ENCODE peak calls at places on chromosomes 1 and 21, in five cellular contexts. I is trophoblast cell, V is H9, Y is mesenchymal stem cell, S is H1. M is an unnamed sample.

GRCh38 chr21:34684174-34684876 is 15.5 kb downstream of the CLIC6 start:
- DNase-seq in I (no peak), V (no peak), Y (no peak), S (no peak), M (no peak)

GRCh38 chr1:41609166-41609883 is 124.8 kb upstream of the EDN2 start:
- DNase-seq in I (no peak), V (no peak), Y (no peak), S (no peak), M (no peak)

GRCh38 chr1:19734472-19734999 is 65.2 kb downstream of the TMCO4 start:
- DNase-seq in I (no peak), V (no peak), Y (no peak), S (no peak), M (no peak)

GRCh38 chr21:34606621-34607020 is 8.3 kb downstream of the RCAN1 start:
- DNase-seq in I (no peak), V (no peak), Y (no peak), S (no peak), M (no peak)

GRCh38 chr1:94551449-94551848 is 9.9 kb upstream of the F3 start:
- DNase-seq in I (no peak), V (no peak), Y (no peak), S (no peak), M (no peak)

GRCh38 chr1:152580433-152580832 is at the start of gene LCE3D:
- DNase-seq in I (peak; percentile 13), V (no peak), Y (no peak), S (no peak), M (no peak)

GRCh38 chr1:224615861-224616760 is at the start of gene CNIH3:
- DNase-seq in I (peak; percentile 40), V (peak; percentile 90), Y (peak; percentile 55), S (peak; percentile 53), M (peak; percentile 70)

GRCh38 chr1:161367684-161368398 is at the start of gene CFAP126:
- DNase-seq in I (peak; percentile 88), V (peak; percentile 85), Y (peak; percentile 80), S (no peak), M (no peak)

GRCh38 chr1:205588691-205589445 is 42.9 kb downstream of the ELK4 start:
- DNase-seq in I (no peak), V (peak; percentile 78), Y (peak; percentile 60), S (peak; percentile 31), M (no peak)

GRCh38 chr21:32392880-32393676 is at the start of gene URB1:
- DNase-seq in I (peak; percentile 92), V (peak; percentile 93), Y (peak; percentile 66), S (peak; percentile 34), M (peak; percentile 43)

GRCh38 chr1:46285730-46286477 is 17.5 kb downstream of the LRRC41 start:
- DNase-seq in I (no peak), V (peak; percentile 50), Y (no peak), S (peak; percentile 25), M (no peak)

GRCh38 chr1:210074904-210075303 is 136.9 kb downstream of the SYT14 start:
- DNase-seq in I (no peak), V (no peak), Y (no peak), S (no peak), M (no peak)

GRCh38 chr1:214648776-214649175 is 45.8 kb downstream of the CENPF start:
- DNase-seq in I (no peak), V (no peak), Y (no peak), S (no peak), M (no peak)

GRCh38 chr1:19484338-19484792 is 974 bp downstream of the CAPZB start:
- DNase-seq in I (peak; percentile 16), V (peak; percentile 48), Y (no peak), S (no peak), M (no peak)

GRCh38 chr1:207644479-207644851 is 468 bp upstream of the CR1L start:
- DNase-seq in I (no peak), V (no peak), Y (no peak), S (no peak), M (no peak)
- H3K9ac ChIP-seq in I (no peak overlapping the region), V (no peak overlapping the region), Y (peak overlapping the region; percentile 38), S (no peak overlapping the region), M (no peak overlapping the region)

GRCh38 chr1:167837334-167837733 is 76.6 kb downstream of the ADCY10 start:
- DNase-seq in I (no peak), V (no peak), Y (no peak), S (no peak), M (no peak)

GRCh38 chr1:167836197-167836596 is 77.7 kb downstream of the ADCY10 start:
- DNase-seq in I (peak; percentile 80), V (no peak), Y (no peak), S (no peak), M (no peak)

GRCh38 chr1:167839009-167839408 is 74.9 kb downstream of the ADCY10 start:
- DNase-seq in I (peak; percentile 24), V (no peak), Y (no peak), S (no peak), M (no peak)

GRCh38 chr1:167842872-167843271 is 71.1 kb downstream of the ADCY10 start:
- DNase-seq in I (no peak), V (no peak), Y (no peak), S (no peak), M (no peak)

DNA sequence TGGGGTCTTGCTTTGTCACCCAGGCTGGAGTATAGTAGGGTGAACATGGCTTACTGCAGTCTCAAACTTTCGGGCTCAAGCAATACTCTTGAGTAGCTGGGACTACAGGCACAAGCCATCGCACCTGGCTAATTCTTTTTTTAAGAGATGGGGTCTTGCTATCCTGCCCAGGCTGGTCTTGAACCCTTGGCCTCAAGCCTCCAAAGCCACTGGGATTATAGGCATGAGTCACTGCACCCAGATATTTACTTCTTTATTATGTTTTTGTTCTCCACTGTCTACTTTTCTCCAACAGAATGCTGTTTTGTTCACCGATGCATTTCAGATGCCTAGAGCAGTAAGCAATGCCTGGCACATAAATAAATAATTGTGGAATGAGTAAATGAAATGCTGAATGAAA is 72.4 kb downstream of the ADCY10 start:
- DNase-seq in I (no peak), V (no peak), Y (no peak), S (no peak), M (no peak)
- H2BK12ac ChIP-seq in I (no peak overlapping the region), V (no peak overlapping the region), Y (no peak overlapping the region), S (no peak overlapping the region), M (no peak overlapping the region)

GRCh38 chr1:51576923-51577322 is 40.0 kb upstream of the OSBPL9 start:
- DNase-seq in I (no peak), V (no peak), Y (no peak), S (no peak), M (no peak)

GRCh38 chr1:51574796-51575195 is 42.1 kb upstream of the OSBPL9 start:
- DNase-seq in I (no peak), V (no peak), Y (no peak), S (no peak), M (no peak)

GRCh38 chr1:51578383-51579109 is 38.3 kb upstream of the OSBPL9 start:
- DNase-seq in I (no peak), V (no peak), Y (no peak), S (no peak), M (no peak)

GRCh38 chr1:51576085-51576444 is 40.8 kb upstream of the OSBPL9 start:
- DNase-seq in I (no peak), V (no peak), Y (no peak), S (no peak), M (no peak)

GRCh38 chr1:51575406-51576084 is 41.3 kb upstream of the OSBPL9 start:
- DNase-seq in I (no peak), V (no peak), Y (peak; percentile 57), S (no peak), M (no peak)
- H3K9ac ChIP-seq in I (no peak overlapping the region), V (no peak overlapping the region), Y (no peak overlapping the region), S (no peak overlapping the region), M (no peak overlapping the region)

DNA sequence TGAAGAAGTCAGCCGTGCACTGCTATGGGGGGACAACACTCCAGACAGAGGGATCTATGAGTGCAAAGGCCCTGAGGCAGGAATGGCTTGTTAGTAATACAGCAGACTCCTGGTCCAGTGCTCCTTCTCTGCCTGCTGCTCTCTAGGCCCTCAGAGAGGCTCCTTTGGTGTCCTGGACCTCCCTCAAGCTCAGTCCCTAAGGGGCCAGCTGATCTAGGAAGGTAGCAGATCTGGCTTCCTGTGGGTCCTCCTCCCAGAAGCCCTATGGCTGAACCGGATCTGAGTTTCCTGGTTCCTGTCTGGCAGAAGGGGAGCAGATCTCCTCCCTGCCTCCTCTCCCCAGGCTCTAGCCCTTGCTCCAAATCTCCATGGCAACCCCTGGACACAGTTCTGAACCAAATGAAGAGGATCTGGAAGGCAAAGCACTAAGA is at the start of gene LDLRAD2:
- DNase-seq in I (peak; percentile 38), V (no peak), Y (peak; percentile 44), S (no peak), M (no peak)
- H2BK12ac ChIP-seq in I (no peak within 1 kb of the TSS), V (no peak within 1 kb of the TSS), Y (no peak within 1 kb of the TSS), S (no peak within 1 kb of the TSS), M (no peak within 1 kb of the TSS)

DNA sequence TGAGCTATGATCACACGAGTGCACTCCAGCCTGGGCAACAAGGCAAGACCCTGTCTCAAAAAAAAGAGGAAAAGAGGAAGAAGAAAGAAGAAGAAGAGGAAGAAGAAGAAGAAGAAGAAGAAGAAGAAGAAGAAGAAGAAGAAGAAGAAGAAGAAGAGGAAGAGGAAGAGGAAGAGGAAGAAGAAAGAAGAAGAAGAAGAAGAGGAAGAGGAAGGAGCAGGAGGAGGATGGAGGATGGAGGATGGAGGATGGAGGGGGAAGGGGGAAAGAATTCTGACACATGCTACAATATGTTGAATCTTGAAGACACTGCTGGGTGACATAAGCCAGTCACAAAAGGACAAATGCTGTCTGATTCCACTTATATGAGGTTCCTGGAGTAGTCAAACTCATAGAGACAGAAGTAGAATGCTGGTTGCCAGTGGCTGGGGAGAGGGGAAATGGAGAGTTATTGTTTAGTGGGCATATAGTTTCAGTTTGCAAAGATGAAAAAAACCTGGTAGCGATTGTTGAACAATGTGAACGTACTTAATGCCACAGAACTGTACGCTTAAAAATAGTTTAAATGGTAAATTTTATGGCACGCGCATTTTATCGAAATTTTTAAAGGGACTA is 47.3 kb upstream of the COA6 start:
- DNase-seq in I (no peak), V (no peak), Y (no peak), S (no peak), M (no peak)
- H3K9ac ChIP-seq in I (no peak overlapping the region), V (no peak overlapping the region), Y (peak overlapping the region; percentile 35), S (no peak overlapping the region), M (no peak overlapping the region)

DNA sequence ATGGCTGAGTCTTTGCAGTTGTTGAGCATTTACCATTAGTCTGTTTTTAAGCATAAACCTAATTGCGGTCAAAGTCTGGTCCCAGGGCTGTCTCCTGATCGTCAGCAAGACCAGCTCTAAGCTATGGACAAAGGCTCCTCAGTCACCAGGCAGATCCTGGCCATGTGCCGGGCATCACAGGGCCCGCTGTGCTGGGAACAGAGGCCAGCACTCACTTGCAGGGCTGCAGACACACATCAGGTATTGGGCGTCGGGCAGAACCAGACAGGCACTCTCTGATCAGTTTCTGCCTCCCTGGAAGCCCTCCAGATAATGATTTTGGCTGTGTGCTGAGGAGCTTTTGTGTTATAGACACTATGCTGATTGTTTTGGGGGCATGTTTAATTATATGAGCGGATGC is 26.6 kb downstream of the TMEM51 start:
- DNase-seq in I (no peak), V (no peak), Y (no peak), S (no peak), M (no peak)
- H2BK12ac ChIP-seq in I (no peak overlapping the region), V (no peak overlapping the region), Y (peak overlapping the region; percentile 91), S (no peak overlapping the region), M (no peak overlapping the region)

GRCh38 chr1:10691740-10692125 is 104.7 kb downstream of the CASZ1 start:
- DNase-seq in I (no peak), V (no peak), Y (no peak), S (no peak), M (no peak)
- H3K9ac ChIP-seq in I (no peak overlapping the region), V (no peak overlapping the region), Y (no peak overlapping the region), S (no peak overlapping the region), M (no peak overlapping the region)